ENCODE peak calls at places on chromosomes 12 and 14, in five cellular contexts. Y is CD4-positive, alpha-beta T cell; J is ovary; N is upper lobe of right lung; D is tibial nerve. C is an unnamed sample.
A peak's percentile ranks its signal among the peaks of the same experiment; 100 is the strongest.

GRCh38 chr12:100926669-100927248 is 132.2 kb downstream of the ANO4 start:
- DNase-seq in Y (no peak), J (no peak), N (no peak), D (no peak), C (peak; percentile 23)

GRCh38 chr12:29200586-29200985 is 51.5 kb downstream of the FAR2 start:
- DNase-seq in Y (no peak), J (no peak), N (no peak), D (no peak), C (no peak)

GRCh38 chr12:103560604-103561101 is 26.4 kb upstream of the STAB2 start:
- DNase-seq in Y (no peak), J (no peak), N (no peak), D (no peak), C (no peak)

GRCh38 chr12:119412811-119413794 is 78.6 kb downstream of the CCDC60 start:
- DNase-seq in Y (no peak), J (peak; percentile 53), N (no peak), D (peak; percentile 65), C (peak; percentile 65)

GRCh38 chr12:3697311-3697870 is 55.5 kb downstream of the CRACR2A start:
- DNase-seq in Y (no peak), J (no peak), N (no peak), D (no peak), C (no peak)

GRCh38 chr12:50934981-50935807 is 17.1 kb upstream of the HIGD1C start:
- DNase-seq in Y (no peak), J (no peak), N (no peak), D (no peak), C (no peak)

GRCh38 chr14:53037016-53037415 is 86.2 kb upstream of the FERMT2 start:
- DNase-seq in Y (no peak), J (no peak), N (no peak), D (no peak), C (no peak)

GRCh38 chr12:24561411-24561871 is 387.5 kb downstream of the BCAT1 start:
- DNase-seq in Y (no peak), J (no peak), N (no peak), D (peak; percentile 27), C (no peak)

GRCh38 chr14:24858052-24858451 is 191.9 kb downstream of the STXBP6 start:
- DNase-seq in Y (no peak), J (no peak), N (no peak), D (no peak), C (no peak)

GRCh38 chr12:49389092-49389703 is 21.9 kb downstream of the SPATS2 start:
- DNase-seq in Y (peak; percentile 46), J (no peak), N (peak; percentile 78), D (no peak), C (peak; percentile 22)

GRCh38 chr14:91036741-91037469 is 23.5 kb downstream of the RPS6KA5 start:
- DNase-seq in Y (no peak), J (no peak), N (no peak), D (no peak), C (no peak)

GRCh38 chr14:82341386-82341785 is 807.7 kb upstream of the SEL1L start:
- DNase-seq in Y (no peak), J (no peak), N (no peak), D (no peak), C (no peak)

GRCh38 chr12:52867636-52868035 is 18.8 kb upstream of the KRT78 start:
- DNase-seq in Y (peak; percentile 25), J (no peak), N (peak; percentile 89), D (peak; percentile 64), C (peak; percentile 75)

GRCh38 chr14:99454246-99454645 is 26.4 kb downstream of the SETD3 start:
- DNase-seq in Y (no peak), J (no peak), N (no peak), D (no peak), C (no peak)

GRCh38 chr14:32559048-32559447 is 229.9 kb downstream of the AKAP6 start:
- DNase-seq in Y (no peak), J (no peak), N (no peak), D (no peak), C (no peak)

GRCh38 chr14:60662987-60663386 is 13.7 kb upstream of the SIX1 start:
- DNase-seq in Y (no peak), J (no peak), N (no peak), D (no peak), C (no peak)

GRCh38 chr12:90828621-90829020 is 126.4 kb downstream of the CCER1 start:
- DNase-seq in Y (no peak), J (no peak), N (no peak), D (no peak), C (peak; percentile 26)

GRCh38 chr12:123741937-123742572 is 20.0 kb upstream of the DNAH10 start:
- DNase-seq in Y (no peak), J (no peak), N (no peak), D (no peak), C (no peak)

GRCh38 chr12:92003701-92004100 is 141.9 kb downstream of the BTG1 start:
- DNase-seq in Y (no peak), J (no peak), N (no peak), D (no peak), C (no peak)

GRCh38 chr12:91999823-92000222 is 145.8 kb downstream of the BTG1 start:
- DNase-seq in Y (no peak), J (no peak), N (no peak), D (no peak), C (no peak)

GRCh38 chr12:92000587-92000986 is 145.1 kb downstream of the BTG1 start:
- DNase-seq in Y (no peak), J (no peak), N (no peak), D (no peak), C (no peak)

GRCh38 chr12:92002195-92002649 is 143.4 kb downstream of the BTG1 start:
- DNase-seq in Y (no peak), J (no peak), N (no peak), D (no peak), C (no peak)

DNA sequence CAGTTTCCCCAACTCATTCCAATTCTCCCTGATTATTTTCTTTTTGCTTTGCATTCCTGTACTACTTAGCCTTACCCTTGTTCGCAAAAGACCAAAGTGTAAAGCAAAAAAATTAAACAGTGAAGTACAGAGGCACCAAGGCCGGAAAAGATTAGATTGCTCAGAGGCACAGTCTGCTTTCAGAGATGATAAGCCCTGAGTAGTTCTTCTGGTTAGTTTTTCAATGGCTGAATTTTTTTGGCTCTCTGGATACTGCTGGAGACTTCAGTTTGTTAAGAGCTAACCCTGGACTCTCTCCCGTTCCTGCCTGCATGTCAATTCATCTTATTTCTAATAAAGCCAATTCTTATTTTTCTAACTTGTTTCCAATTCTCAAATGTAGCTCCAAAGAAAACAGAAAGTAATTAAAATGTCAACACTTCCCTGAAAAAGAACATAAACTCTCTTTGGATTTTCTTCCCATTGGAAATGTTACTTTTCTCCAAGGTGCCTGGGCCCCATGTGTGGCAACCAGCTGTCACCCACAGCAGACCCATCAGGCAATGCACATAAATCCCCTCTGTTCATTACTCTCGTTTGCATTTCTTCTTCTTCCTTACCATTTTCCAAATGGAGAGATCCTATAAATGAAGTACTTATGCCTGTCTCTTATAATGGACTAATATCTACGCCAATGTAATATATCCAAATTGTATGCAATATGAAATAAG is 142.8 kb downstream of the BTG1 start:
- DNase-seq in Y (no peak), J (no peak), N (no peak), D (no peak), C (no peak)
- H3K27ac ChIP-seq in Y (no peak overlapping the region), J (no peak overlapping the region), N (no peak overlapping the region), D (no peak overlapping the region), C (no peak overlapping the region)

DNA sequence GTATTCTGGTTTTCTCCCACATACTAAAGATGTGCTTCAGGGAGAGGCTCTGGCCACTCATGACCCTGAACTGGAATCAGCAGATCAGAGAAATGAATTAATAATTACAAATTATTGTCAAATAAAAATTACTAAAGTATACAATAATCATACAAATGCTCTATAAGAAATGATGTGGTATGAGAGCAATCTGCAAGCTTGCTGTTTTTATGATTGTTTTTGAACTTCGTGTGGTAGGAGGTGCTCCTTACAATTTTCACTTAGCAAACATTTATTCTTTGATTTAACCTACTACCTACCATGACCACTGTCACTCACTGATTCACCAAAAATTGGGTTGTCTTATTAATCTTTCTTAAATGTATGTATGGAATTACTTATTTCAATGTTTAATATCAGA is 16.2 kb downstream of the ATP2B1 start:
- DNase-seq in Y (no peak), J (no peak), N (no peak), D (no peak), C (no peak)
- H3K27ac ChIP-seq in Y (no peak overlapping the region), J (no peak overlapping the region), N (no peak overlapping the region), D (no peak overlapping the region), C (no peak overlapping the region)

GRCh38 chr12:131832393-131833231 is 4.4 kb downstream of the MMP17 start:
- DNase-seq in Y (no peak), J (peak; percentile 90), N (no peak), D (no peak), C (no peak)
- H3K27ac ChIP-seq in Y (no peak overlapping the region), J (peak overlapping the region; percentile 73), N (no peak overlapping the region), D (peak overlapping the region; percentile 82), C (no peak overlapping the region)

GRCh38 chr12:7542046-7542445 is 38.5 kb upstream of the CD163 start:
- DNase-seq in Y (no peak), J (no peak), N (no peak), D (no peak), C (no peak)

GRCh38 chr12:7542813-7543212 is 39.2 kb upstream of the CD163 start:
- DNase-seq in Y (no peak), J (no peak), N (no peak), D (peak; percentile 9), C (no peak)
- H3K27ac ChIP-seq in Y (no peak overlapping the region), J (no peak overlapping the region), N (peak overlapping the region; percentile 47), D (peak overlapping the region; percentile 73), C (no peak overlapping the region)

GRCh38 chr12:15545329-15545728 is 223.0 kb downstream of the PTPRO start:
- DNase-seq in Y (no peak), J (no peak), N (no peak), D (no peak), C (no peak)

GRCh38 chr12:15544589-15544988 is 222.3 kb downstream of the PTPRO start:
- DNase-seq in Y (no peak), J (no peak), N (no peak), D (no peak), C (no peak)

GRCh38 chr12:15541996-15542631 is 219.8 kb downstream of the PTPRO start:
- DNase-seq in Y (no peak), J (no peak), N (no peak), D (no peak), C (no peak)

GRCh38 chr12:15543347-15543746 is 221.0 kb downstream of the PTPRO start:
- DNase-seq in Y (no peak), J (no peak), N (no peak), D (no peak), C (no peak)

GRCh38 chr12:15546102-15546701 is 223.9 kb downstream of the PTPRO start:
- DNase-seq in Y (no peak), J (no peak), N (no peak), D (no peak), C (no peak)
- H3K27ac ChIP-seq in Y (peak overlapping the region; percentile 59), J (no peak overlapping the region), N (peak overlapping the region; percentile 77), D (peak overlapping the region; percentile 53), C (peak overlapping the region; percentile 38)